ENCODE peak calls at places on chromosomes 5 and 9, in seven cellular contexts. M is IMR-90, L is H9, C is mesendoderm, G is trophoblast cell, F is mesenchymal stem cell, O is H1. S is an unnamed sample.

GRCh38 chr9:17402309-17402708 is 176.6 kb upstream of the SH3GL2 start:
- DNase-seq in M (peak), L (no peak), C (peak), G (no peak), F (peak), O (no peak), S (peak)

GRCh38 chr9:21505425-21506179 is 23.5 kb upstream of the IFNE start:
- DNase-seq in M (peak), L (no peak), C (no peak), G (no peak), F (no peak), O (no peak), S (no peak)

GRCh38 chr9:132556701-132557100 is 25.7 kb upstream of the BARHL1 start:
- DNase-seq in M (no peak), L (no peak), C (no peak), G (no peak), F (no peak), O (no peak), S (no peak)

GRCh38 chr5:116553366-116553765 is 21.3 kb downstream of the SEMA6A start:
- DNase-seq in M (no peak), L (no peak), C (no peak), G (no peak), F (no peak), O (no peak), S (peak)

GRCh38 chr5:4099401-4099800 is 503.8 kb downstream of the IRX1 start:
- DNase-seq in M (no peak), L (no peak), C (no peak), G (no peak), F (no peak), O (no peak), S (no peak)

GRCh38 chr5:16489322-16489791 is 23.8 kb upstream of the ZNF622 start:
- DNase-seq in M (peak), L (no peak), C (peak), G (peak), F (peak), O (no peak), S (no peak)

GRCh38 chr5:112226215-112226614 is 192.9 kb downstream of the EPB41L4A start:
- DNase-seq in M (no peak), L (no peak), C (no peak), G (no peak), F (no peak), O (no peak), S (no peak)

GRCh38 chr5:57666582-57666981 is 184.0 kb upstream of the ACTBL2 start:
- DNase-seq in M (peak), L (no peak), C (no peak), G (no peak), F (no peak), O (no peak), S (no peak)

GRCh38 chr5:83034036-83034435 is 43.2 kb downstream of the TMEM167A start:
- DNase-seq in M (no peak), L (no peak), C (no peak), G (no peak), F (peak), O (no peak), S (no peak)

GRCh38 chr5:32388429-32389111 is 56.0 kb downstream of the ZFR start:
- DNase-seq in M (peak), L (no peak), C (no peak), G (no peak), F (peak), O (no peak), S (no peak)

GRCh38 chr5:181120311-181120710 is 10.7 kb downstream of the OR2V1 start:
- DNase-seq in M (peak), L (no peak), C (no peak), G (no peak), F (no peak), O (no peak), S (no peak)

GRCh38 chr9:81557957-81558791 is 131.2 kb downstream of the TLE1 start:
- DNase-seq in M (peak), L (no peak), C (peak), G (no peak), F (peak), O (no peak), S (no peak)

GRCh38 chr5:132557425-132557805 is 638 bp downstream of the RAD50 start:
- DNase-seq in M (peak), L (peak), C (peak), G (peak), F (peak), O (no peak), S (no peak)

GRCh38 chr5:2007437-2007905 is 124.7 kb upstream of the IRX4 start:
- DNase-seq in M (no peak), L (no peak), C (no peak), G (no peak), F (no peak), O (no peak), S (no peak)

GRCh38 chr9:97847474-97848236 is 5.4 kb upstream of the FOXE1 start:
- DNase-seq in M (no peak), L (no peak), C (no peak), G (no peak), F (no peak), O (no peak), S (no peak)

GRCh38 chr9:19174127-19174921 is 47.0 kb upstream of the PLIN2 start:
- DNase-seq in M (peak), L (peak), C (peak), G (peak), F (peak), O (no peak), S (peak)

GRCh38 chr9:112361602-112362001 is 18.3 kb upstream of the HSDL2 start:
- DNase-seq in M (peak), L (no peak), C (peak), G (no peak), F (peak), O (no peak), S (no peak)

GRCh38 chr5:94508421-94509148 is 109.8 kb downstream of the KIAA0825 start:
- DNase-seq in M (no peak), L (no peak), C (no peak), G (no peak), F (peak), O (no peak), S (no peak)

GRCh38 chr9:75889577-75889976 is 896 bp upstream of the PCSK5 start:
- DNase-seq in M (no peak), L (no peak), C (no peak), G (no peak), F (no peak), O (no peak), S (no peak)

GRCh38 chr5:10635257-10635860 is 71.5 kb downstream of the ANKRD33B start:
- DNase-seq in M (peak), L (no peak), C (no peak), G (peak), F (peak), O (no peak), S (no peak)

GRCh38 chr5:139787568-139788293 is 7.9 kb upstream of the PSD2 start:
- DNase-seq in M (peak), L (peak), C (peak), G (peak), F (peak), O (no peak), S (peak)

GRCh38 chr5:32013658-32014057 is 160.5 kb downstream of the GOLPH3 start:
- DNase-seq in M (no peak), L (no peak), C (peak), G (no peak), F (no peak), O (no peak), S (no peak)

GRCh38 chr9:96758845-96759673 is 18.8 kb downstream of the ZNF510 start:
- DNase-seq in M (no peak), L (no peak), C (peak), G (no peak), F (peak), O (no peak), S (no peak)

GRCh38 chr9:18920685-18921084 is 112.3 kb downstream of the SAXO1 start:
- DNase-seq in M (peak), L (no peak), C (no peak), G (no peak), F (no peak), O (no peak), S (no peak)

GRCh38 chr9:133737071-133737773 is 930 bp downstream of the SARDH start:
- DNase-seq in M (no peak), L (no peak), C (no peak), G (no peak), F (no peak), O (no peak), S (no peak)

GRCh38 chr9:72471096-72471495 is 50.3 kb upstream of the TMC1 start:
- DNase-seq in M (no peak), L (no peak), C (no peak), G (no peak), F (no peak), O (no peak), S (no peak)

GRCh38 chr5:143355710-143356109 is 47.8 kb downstream of the NR3C1 start:
- DNase-seq in M (peak), L (no peak), C (no peak), G (peak), F (peak), O (no peak), S (no peak)

GRCh38 chr5:57834829-57835554 is 352.4 kb upstream of the ACTBL2 start:
- DNase-seq in M (peak), L (peak), C (peak), G (peak), F (peak), O (no peak), S (peak)

GRCh38 chr5:73911761-73912393 is 285.9 kb downstream of the ARHGEF28 start:
- DNase-seq in M (peak), L (no peak), C (no peak), G (no peak), F (peak), O (no peak), S (no peak)

GRCh38 chr5:18764161-18764560 is 1129.9 kb downstream of the TAF11L14 start:
- DNase-seq in M (no peak), L (no peak), C (no peak), G (no peak), F (no peak), O (no peak), S (no peak)

GRCh38 chr9:90309809-90310522 is 332.7 kb downstream of the DIRAS2 start:
- DNase-seq in M (no peak), L (no peak), C (no peak), G (no peak), F (no peak), O (no peak), S (no peak)

GRCh38 chr5:121021688-121022087 is 557.6 kb downstream of the PRR16 start:
- DNase-seq in M (no peak), L (no peak), C (no peak), G (no peak), F (no peak), O (no peak), S (no peak)
- H4K8ac ChIP-seq in M (no peak), L (no peak), C (no peak), G (no peak), F (no peak), O (no peak), S (no peak)

DNA sequence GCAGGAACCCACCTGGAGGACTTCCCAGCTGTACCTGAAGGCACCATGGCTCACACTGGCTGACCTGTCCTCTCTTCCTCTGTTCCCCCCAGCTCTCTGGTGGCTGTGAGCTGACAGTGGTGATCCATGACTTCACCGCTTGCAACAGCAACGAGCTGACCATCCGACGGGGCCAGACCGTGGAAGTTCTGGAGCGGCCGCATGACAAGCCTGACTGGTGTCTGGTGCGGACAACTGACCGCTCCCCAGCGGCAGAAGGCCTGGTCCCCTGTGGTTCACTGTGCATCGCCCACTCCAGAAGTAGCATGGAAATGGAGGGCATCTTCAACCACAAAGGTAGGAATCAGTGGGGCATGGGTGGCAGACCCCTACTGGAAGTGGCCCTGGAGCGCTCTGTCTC is 161.9 kb upstream of the OTULINL start:
- DNase-seq in M (no peak), L (no peak), C (no peak), G (no peak), F (no peak), O (no peak), S (no peak)
- H4K8ac ChIP-seq in M (no peak), L (no peak), C (no peak), G (no peak), F (no peak), O (no peak), S (no peak)

DNA sequence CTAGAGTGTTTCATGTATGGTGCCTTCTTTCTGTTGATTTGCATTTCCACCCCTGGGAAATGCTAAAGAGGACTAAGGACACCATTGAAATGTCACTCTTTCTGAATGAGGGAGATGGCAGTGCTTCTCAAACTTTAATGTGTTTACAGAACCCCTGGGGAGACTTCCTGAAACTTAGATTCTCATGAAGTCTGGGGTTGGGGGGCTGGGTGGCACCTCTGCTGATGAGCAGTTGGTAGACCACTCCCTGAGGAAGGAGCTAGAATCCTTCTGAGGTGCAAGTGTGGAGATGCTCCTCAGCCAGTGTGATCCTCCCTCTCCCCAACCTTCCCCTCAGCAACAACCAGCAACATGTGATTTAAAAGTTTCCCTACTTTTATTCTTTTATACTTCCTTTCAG is 546.8 kb downstream of the LRRC70 start:
- DNase-seq in M (no peak), L (no peak), C (peak), G (no peak), F (no peak), O (no peak), S (no peak)
- H4K8ac ChIP-seq in M (no peak), L (no peak), C (no peak), G (no peak), F (no peak), O (no peak), S (no peak)

GRCh38 chr5:178266581-178266980 is 34.0 kb upstream of the PHYKPL start:
- DNase-seq in M (no peak), L (no peak), C (no peak), G (no peak), F (no peak), O (no peak), S (no peak)
- H4K8ac ChIP-seq in M (no peak), L (no peak), C (no peak), G (no peak), F (no peak), O (no peak), S (no peak)

DNA sequence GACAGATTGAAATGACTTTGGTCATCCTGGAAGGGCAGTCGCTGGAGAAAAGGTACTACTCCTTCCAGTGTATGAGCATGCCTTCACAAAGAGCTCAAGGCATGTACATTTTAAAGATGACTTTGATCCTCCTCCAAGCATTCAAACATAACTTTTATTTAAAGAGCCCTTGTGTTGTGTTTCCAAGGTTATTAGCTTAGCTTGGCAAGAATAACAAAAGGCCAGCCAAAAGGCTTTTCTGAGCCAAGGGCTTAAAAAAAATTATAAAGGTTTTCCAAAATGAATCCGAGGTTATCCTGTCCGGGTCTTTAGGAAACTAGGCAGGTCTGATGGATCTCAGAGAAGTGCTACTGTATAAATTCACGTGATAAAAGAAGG is 71.0 kb upstream of the PLPP6 start:
- DNase-seq in M (no peak), L (no peak), C (no peak), G (no peak), F (no peak), O (no peak), S (no peak)
- H4K8ac ChIP-seq in M (no peak), L (no peak), C (no peak), G (no peak), F (no peak), O (no peak), S (no peak)

GRCh38 chr9:64066736-64067368 is 1218.2 kb downstream of the FOXD4L5 start:
- DNase-seq in M (no peak), L (no peak), C (no peak), G (no peak), F (no peak), O (no peak), S (no peak)
- H4K8ac ChIP-seq in M (no peak), L (no peak), C (no peak), G (no peak), F (no peak), O (no peak), S (peak)

DNA sequence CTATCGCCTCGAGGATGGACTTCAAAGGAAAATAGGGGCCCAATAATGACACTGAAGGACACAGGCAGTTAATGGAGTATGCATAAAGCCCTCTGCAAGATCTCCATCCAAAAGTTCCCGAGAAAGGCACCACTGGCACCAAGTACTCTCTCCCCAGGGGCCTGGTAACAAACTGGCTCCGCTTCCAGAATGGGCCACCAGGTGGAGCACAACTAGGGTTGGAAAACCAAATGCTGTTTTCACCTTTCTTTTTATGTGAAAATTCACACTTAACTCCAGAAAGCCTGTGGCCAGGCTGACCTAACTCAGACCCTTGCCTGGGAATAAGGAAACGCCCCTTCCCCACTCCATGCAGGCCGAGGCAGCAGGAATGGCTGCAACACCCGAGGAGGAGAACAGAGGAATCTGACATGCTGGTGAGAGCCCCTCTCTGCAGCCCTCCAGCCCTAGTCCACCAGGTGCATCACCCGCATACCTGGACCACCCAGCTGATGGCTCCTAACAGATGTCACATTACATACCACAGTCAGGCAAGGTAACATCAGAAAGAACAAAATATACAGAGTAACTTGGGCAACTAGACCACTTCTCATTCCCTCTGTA is 42.8 kb downstream of the CAMSAP1 start:
- DNase-seq in M (peak), L (peak), C (peak), G (peak), F (peak), O (peak), S (peak)
- H4K8ac ChIP-seq in M (no peak), L (no peak), C (no peak), G (no peak), F (no peak), O (no peak), S (no peak)

S was measured in neuronal stem cell.